ENCODE peak calls at places on chromosomes 11 and 22, in five cellular contexts. One of them, this sample, is unnamed.
A peak's percentile ranks its signal among the peaks of the same experiment; 100 is the strongest.

GRCh38 chr11:23112987-23113886 is 253.0 kb upstream of the CCDC179 start:
- DNase-seq in H7: peak; percentile 44
- DNase-seq in Calu3: peak; percentile 73
- DNase-seq in activated naive CD4-positive, alpha-beta T cell treated with anti-CD3 and anti-CD28 coated beads, Interleukin-2, amount 10 ng/mL, durations not matched to agents 7 days and 5 days: no peak
- DNase-seq in Right ventricle myocardium superior: no peak
- DNase-seq in this sample: no peak

GRCh38 chr11:67293090-67293489 is 4.0 kb downstream of the ANKRD13D start:
- DNase-seq in H7: no peak
- DNase-seq in Calu3: peak; percentile 47
- DNase-seq in activated naive CD4-positive, alpha-beta T cell treated with anti-CD3 and anti-CD28 coated beads, Interleukin-2, amount 10 ng/mL, durations not matched to agents 7 days and 5 days: no peak
- DNase-seq in Right ventricle myocardium superior: no peak
- DNase-seq in this sample: no peak

GRCh38 chr11:64334764-64335741 is 5.0 kb upstream of the CCDC88B start:
- DNase-seq in H7: peak; percentile 68
- DNase-seq in Calu3: peak; percentile 87
- DNase-seq in activated naive CD4-positive, alpha-beta T cell treated with anti-CD3 and anti-CD28 coated beads, Interleukin-2, amount 10 ng/mL, durations not matched to agents 7 days and 5 days: no peak
- DNase-seq in Right ventricle myocardium superior: no peak
- DNase-seq in this sample: no peak

GRCh38 chr11:64652586-64653387 is 61.8 kb downstream of the SLC22A12 start:
- DNase-seq in H7: peak; percentile 97
- DNase-seq in Calu3: peak; percentile 89
- DNase-seq in activated naive CD4-positive, alpha-beta T cell treated with anti-CD3 and anti-CD28 coated beads, Interleukin-2, amount 10 ng/mL, durations not matched to agents 7 days and 5 days: peak; percentile 84
- DNase-seq in Right ventricle myocardium superior: peak; percentile 83
- DNase-seq in this sample: peak; percentile 80

GRCh38 chr11:89736566-89736965 is 26.5 kb downstream of the TRIM77 start:
- DNase-seq in H7: no peak
- DNase-seq in Calu3: no peak
- DNase-seq in activated naive CD4-positive, alpha-beta T cell treated with anti-CD3 and anti-CD28 coated beads, Interleukin-2, amount 10 ng/mL, durations not matched to agents 7 days and 5 days: no peak
- DNase-seq in Right ventricle myocardium superior: no peak
- DNase-seq in this sample: no peak

GRCh38 chr22:31969789-31970489 is 25.6 kb downstream of the YWHAH start:
- DNase-seq in H7: peak; percentile 92
- DNase-seq in Calu3: peak; percentile 87
- DNase-seq in activated naive CD4-positive, alpha-beta T cell treated with anti-CD3 and anti-CD28 coated beads, Interleukin-2, amount 10 ng/mL, durations not matched to agents 7 days and 5 days: peak; percentile 73
- DNase-seq in Right ventricle myocardium superior: peak; percentile 60
- DNase-seq in this sample: peak; percentile 61

GRCh38 chr11:44839458-44840084 is 111.1 kb downstream of the TP53I11 start:
- DNase-seq in H7: no peak
- DNase-seq in Calu3: no peak
- DNase-seq in activated naive CD4-positive, alpha-beta T cell treated with anti-CD3 and anti-CD28 coated beads, Interleukin-2, amount 10 ng/mL, durations not matched to agents 7 days and 5 days: no peak
- DNase-seq in Right ventricle myocardium superior: no peak
- DNase-seq in this sample: no peak

GRCh38 chr11:62514151-62514550 is 32.5 kb downstream of the AHNAK start:
- DNase-seq in H7: no peak
- DNase-seq in Calu3: no peak
- DNase-seq in activated naive CD4-positive, alpha-beta T cell treated with anti-CD3 and anti-CD28 coated beads, Interleukin-2, amount 10 ng/mL, durations not matched to agents 7 days and 5 days: no peak
- DNase-seq in Right ventricle myocardium superior: peak; percentile 20
- DNase-seq in this sample: no peak

GRCh38 chr11:35281169-35281591 is 138.2 kb downstream of the SLC1A2 start:
- DNase-seq in H7: no peak
- DNase-seq in Calu3: no peak
- DNase-seq in activated naive CD4-positive, alpha-beta T cell treated with anti-CD3 and anti-CD28 coated beads, Interleukin-2, amount 10 ng/mL, durations not matched to agents 7 days and 5 days: no peak
- DNase-seq in Right ventricle myocardium superior: no peak
- DNase-seq in this sample: no peak

GRCh38 chr22:36811094-36811797 is 5.6 kb downstream of the PVALB start:
- DNase-seq in H7: no peak
- DNase-seq in Calu3: no peak
- DNase-seq in activated naive CD4-positive, alpha-beta T cell treated with anti-CD3 and anti-CD28 coated beads, Interleukin-2, amount 10 ng/mL, durations not matched to agents 7 days and 5 days: no peak
- DNase-seq in Right ventricle myocardium superior: no peak
- DNase-seq in this sample: no peak

GRCh38 chr22:26574001-26574723 is 15.8 kb downstream of the TPST2 start:
- DNase-seq in H7: no peak
- DNase-seq in Calu3: no peak
- DNase-seq in activated naive CD4-positive, alpha-beta T cell treated with anti-CD3 and anti-CD28 coated beads, Interleukin-2, amount 10 ng/mL, durations not matched to agents 7 days and 5 days: no peak
- DNase-seq in Right ventricle myocardium superior: no peak
- DNase-seq in this sample: no peak

GRCh38 chr11:18191376-18191775 is 18.7 kb downstream of the MRGPRX4 start:
- DNase-seq in H7: no peak
- DNase-seq in Calu3: no peak
- DNase-seq in activated naive CD4-positive, alpha-beta T cell treated with anti-CD3 and anti-CD28 coated beads, Interleukin-2, amount 10 ng/mL, durations not matched to agents 7 days and 5 days: no peak
- DNase-seq in Right ventricle myocardium superior: no peak
- DNase-seq in this sample: no peak

GRCh38 chr22:40345801-40346177 is 511 bp upstream of the ADSL start:
- DNase-seq in H7: peak; percentile 60
- DNase-seq in Calu3: no peak
- DNase-seq in activated naive CD4-positive, alpha-beta T cell treated with anti-CD3 and anti-CD28 coated beads, Interleukin-2, amount 10 ng/mL, durations not matched to agents 7 days and 5 days: peak; percentile 76
- DNase-seq in Right ventricle myocardium superior: peak; percentile 63
- DNase-seq in this sample: peak; percentile 67

GRCh38 chr11:27012254-27012921 is 18.5 kb downstream of the FIBIN start:
- DNase-seq in H7: no peak
- DNase-seq in Calu3: no peak
- DNase-seq in activated naive CD4-positive, alpha-beta T cell treated with anti-CD3 and anti-CD28 coated beads, Interleukin-2, amount 10 ng/mL, durations not matched to agents 7 days and 5 days: no peak
- DNase-seq in Right ventricle myocardium superior: no peak
- DNase-seq in this sample: no peak

GRCh38 chr22:32202161-32202538 is 2.7 kb downstream of the RFPL2 start:
- DNase-seq in H7: no peak
- DNase-seq in Calu3: no peak
- DNase-seq in activated naive CD4-positive, alpha-beta T cell treated with anti-CD3 and anti-CD28 coated beads, Interleukin-2, amount 10 ng/mL, durations not matched to agents 7 days and 5 days: no peak
- DNase-seq in Right ventricle myocardium superior: no peak
- DNase-seq in this sample: no peak

GRCh38 chr22:45064313-45065268 is 54.8 kb upstream of the PHF21B start:
- DNase-seq in H7: no peak
- DNase-seq in Calu3: peak; percentile 5
- DNase-seq in activated naive CD4-positive, alpha-beta T cell treated with anti-CD3 and anti-CD28 coated beads, Interleukin-2, amount 10 ng/mL, durations not matched to agents 7 days and 5 days: peak; percentile 26
- DNase-seq in Right ventricle myocardium superior: no peak
- DNase-seq in this sample: no peak

GRCh38 chr11:80109652-80110051 is 668.8 kb upstream of the TENM4 start:
- DNase-seq in H7: no peak
- DNase-seq in Calu3: no peak
- DNase-seq in activated naive CD4-positive, alpha-beta T cell treated with anti-CD3 and anti-CD28 coated beads, Interleukin-2, amount 10 ng/mL, durations not matched to agents 7 days and 5 days: no peak
- DNase-seq in Right ventricle myocardium superior: no peak
- DNase-seq in this sample: no peak

GRCh38 chr11:114317738-114318137 is 21.5 kb downstream of the NNMT start:
- DNase-seq in H7: peak; percentile 54
- DNase-seq in Calu3: no peak
- DNase-seq in activated naive CD4-positive, alpha-beta T cell treated with anti-CD3 and anti-CD28 coated beads, Interleukin-2, amount 10 ng/mL, durations not matched to agents 7 days and 5 days: no peak
- DNase-seq in Right ventricle myocardium superior: peak; percentile 54
- DNase-seq in this sample: no peak

GRCh38 chr22:32355760-32356159 is 1.9 kb upstream of the RFPL3 start:
- DNase-seq in H7: peak; percentile 70
- DNase-seq in Calu3: peak; percentile 36
- DNase-seq in activated naive CD4-positive, alpha-beta T cell treated with anti-CD3 and anti-CD28 coated beads, Interleukin-2, amount 10 ng/mL, durations not matched to agents 7 days and 5 days: no peak
- DNase-seq in Right ventricle myocardium superior: no peak
- DNase-seq in this sample: no peak

GRCh38 chr22:17009640-17010291 is 1.7 kb upstream of the GAB4 start:
- DNase-seq in H7: peak; percentile 65
- DNase-seq in Calu3: no peak
- DNase-seq in activated naive CD4-positive, alpha-beta T cell treated with anti-CD3 and anti-CD28 coated beads, Interleukin-2, amount 10 ng/mL, durations not matched to agents 7 days and 5 days: no peak
- DNase-seq in Right ventricle myocardium superior: no peak
- DNase-seq in this sample: no peak

GRCh38 chr11:77474509-77475070 is 696 bp upstream of the PAK1 start:
- DNase-seq in H7: no peak
- DNase-seq in Calu3: no peak
- DNase-seq in activated naive CD4-positive, alpha-beta T cell treated with anti-CD3 and anti-CD28 coated beads, Interleukin-2, amount 10 ng/mL, durations not matched to agents 7 days and 5 days: no peak
- DNase-seq in Right ventricle myocardium superior: no peak
- DNase-seq in this sample: no peak

GRCh38 chr11:97361812-97362378 is 972.1 kb downstream of the JRKL start:
- DNase-seq in H7: no peak
- DNase-seq in Calu3: no peak
- DNase-seq in activated naive CD4-positive, alpha-beta T cell treated with anti-CD3 and anti-CD28 coated beads, Interleukin-2, amount 10 ng/mL, durations not matched to agents 7 days and 5 days: no peak
- DNase-seq in Right ventricle myocardium superior: no peak
- DNase-seq in this sample: no peak

GRCh38 chr11:12139144-12139881 is 28.9 kb downstream of the MICAL2 start:
- DNase-seq in H7: peak; percentile 39
- DNase-seq in Calu3: no peak
- DNase-seq in activated naive CD4-positive, alpha-beta T cell treated with anti-CD3 and anti-CD28 coated beads, Interleukin-2, amount 10 ng/mL, durations not matched to agents 7 days and 5 days: no peak
- DNase-seq in Right ventricle myocardium superior: no peak
- DNase-seq in this sample: no peak

GRCh38 chr11:107271425-107271824 is 186.2 kb downstream of the CWF19L2 start:
- DNase-seq in H7: no peak
- DNase-seq in Calu3: no peak
- DNase-seq in activated naive CD4-positive, alpha-beta T cell treated with anti-CD3 and anti-CD28 coated beads, Interleukin-2, amount 10 ng/mL, durations not matched to agents 7 days and 5 days: no peak
- DNase-seq in Right ventricle myocardium superior: no peak
- DNase-seq in this sample: no peak

This sample was measured in activated naive CD8-positive, alpha-beta T cell treated with anti-CD3 and anti-CD28 coated beads, Interleukin-2, amount 10 ng/mL, durations not matched to agents 7 days and 5 days.